ENCODE peak calls at places on chromosomes 3 and 15, in nine cellular contexts. T is stimulated activated CD4-positive, alpha-beta T cell treated with anti-CD3 and anti-CD28 coated beads, Interleukin-1b, Interleukin-23, amount 100 ng/mL, for 24 hours; P is Right ventricle myocardium superior; Y is adrenal gland; I is activated T-helper 1 cell treated with Interleukin-2 at 50 U/mL for 16 hours; D is sigmoid colon; O is NCI-H1048; V is NCI-H1092; M is cardiac fibroblast. F is an unnamed sample.

GRCh38 chr3:49972656-49973055 is 32.7 kb downstream of the RBM6 start:
- DNase-seq in T (no peak), P (no peak), Y (no peak), I (no peak), D (no peak), O (no peak), V (no peak), M (no peak), F (no peak)

GRCh38 chr3:159158801-159159200 is 356.9 kb downstream of the MFSD1 start:
- DNase-seq in T (no peak), P (no peak), Y (no peak), I (no peak), D (no peak), O (no peak), V (no peak), M (no peak), F (no peak)

GRCh38 chr3:112653881-112654300 is 12.9 kb upstream of the CCDC80 start:
- DNase-seq in T (no peak), P (peak; percentile 75), Y (no peak), I (no peak), D (peak; percentile 83), O (no peak), V (no peak), M (peak; percentile 98), F (peak; percentile 82)

GRCh38 chr3:155202626-155203025 is 90.9 kb downstream of the STRIT1 start:
- DNase-seq in T (no peak), P (no peak), Y (no peak), I (no peak), D (no peak), O (no peak), V (no peak), M (peak; percentile 63), F (no peak)

GRCh38 chr3:22089284-22089683 is 338.3 kb upstream of the ZNF385D start:
- DNase-seq in T (no peak), P (no peak), Y (no peak), I (no peak), D (no peak), O (no peak), V (no peak), M (peak; percentile 50), F (no peak)

GRCh38 chr15:50764331-50765201 is 940 bp downstream of the SPPL2A start:
- DNase-seq in T (no peak), P (no peak), Y (no peak), I (no peak), D (no peak), O (no peak), V (no peak), M (peak; percentile 37), F (no peak)

GRCh38 chr3:101849714-101850326 is 506 bp downstream of the NFKBIZ start:
- DNase-seq in T (peak; percentile 29), P (peak; percentile 70), Y (peak; percentile 59), I (peak; percentile 51), D (peak; percentile 74), O (no peak), V (no peak), M (peak; percentile 22), F (peak; percentile 89)

GRCh38 chr3:149572796-149573414 is 84.9 kb downstream of the WWTR1 start:
- DNase-seq in T (no peak), P (no peak), Y (no peak), I (no peak), D (no peak), O (no peak), V (no peak), M (peak; percentile 85), F (no peak)

GRCh38 chr3:140292684-140293083 is 357.7 kb downstream of the CLSTN2 start:
- DNase-seq in T (no peak), P (peak; percentile 85), Y (peak; percentile 26), I (no peak), D (no peak), O (no peak), V (peak; percentile 3), M (peak; percentile 83), F (peak; percentile 92)

GRCh38 chr3:165502707-165503106 is 306.5 kb upstream of the SLITRK3 start:
- DNase-seq in T (no peak), P (no peak), Y (no peak), I (no peak), D (no peak), O (no peak), V (no peak), M (no peak), F (no peak)

GRCh38 chr3:38039899-38040261 is 872 bp downstream of the DLEC1 start:
- DNase-seq in T (no peak), P (peak; percentile 83), Y (no peak), I (peak; percentile 40), D (peak; percentile 85), O (no peak), V (no peak), M (peak; percentile 61), F (peak; percentile 90)

GRCh38 chr15:92638291-92638708 is 17.3 kb downstream of the FAM174B start:
- DNase-seq in T (no peak), P (no peak), Y (no peak), I (no peak), D (no peak), O (no peak), V (peak; percentile 83), M (no peak), F (no peak)

GRCh38 chr3:53102601-53103147 is 27.6 kb downstream of the RFT1 start:
- DNase-seq in T (no peak), P (no peak), Y (no peak), I (no peak), D (no peak), O (no peak), V (no peak), M (no peak), F (peak; percentile 29)

GRCh38 chr3:129657261-129658046 is 51.0 kb upstream of the PLXND1 start:
- DNase-seq in T (no peak), P (no peak), Y (no peak), I (no peak), D (no peak), O (no peak), V (no peak), M (peak; percentile 38), F (no peak)

GRCh38 chr3:184178522-184179138 is 4.0 kb downstream of the AP2M1 start:
- DNase-seq in T (no peak), P (no peak), Y (peak; percentile 18), I (no peak), D (peak; percentile 38), O (no peak), V (no peak), M (no peak), F (no peak)

GRCh38 chr3:44284949-44285348 is 43.3 kb downstream of the TOPAZ1 start:
- DNase-seq in T (no peak), P (no peak), Y (no peak), I (no peak), D (no peak), O (no peak), V (no peak), M (no peak), F (no peak)

GRCh38 chr15:87781959-87782625 is 474.4 kb downstream of the NTRK3 start:
- DNase-seq in T (no peak), P (no peak), Y (no peak), I (no peak), D (no peak), O (no peak), V (no peak), M (no peak), F (no peak)

GRCh38 chr15:95416576-95416975 is 913.9 kb upstream of the NR2F2 start:
- DNase-seq in T (no peak), P (no peak), Y (no peak), I (no peak), D (no peak), O (no peak), V (no peak), M (no peak), F (no peak)

GRCh38 chr3:172097585-172097984 is 58.2 kb downstream of the FNDC3B start:
- DNase-seq in T (no peak), P (no peak), Y (no peak), I (no peak), D (no peak), O (no peak), V (no peak), M (no peak), F (no peak)

GRCh38 chr3:131903988-131904415 is 130.8 kb downstream of the CPNE4 start:
- DNase-seq in T (no peak), P (no peak), Y (no peak), I (no peak), D (no peak), O (no peak), V (no peak), M (peak; percentile 96), F (no peak)

GRCh38 chr3:143648708-143649107 is 199.6 kb downstream of the SLC9A9 start:
- DNase-seq in T (no peak), P (no peak), Y (no peak), I (no peak), D (no peak), O (no peak), V (no peak), M (peak; percentile 33), F (no peak)

GRCh38 chr3:116863842-116864626 is 154.5 kb downstream of the TUSC7 start:
- DNase-seq in T (no peak), P (no peak), Y (peak; percentile 43), I (no peak), D (no peak), O (peak; percentile 9), V (peak; percentile 20), M (peak; percentile 73), F (no peak)

GRCh38 chr15:69908060-69908459 is 189.7 kb downstream of the TLE3 start:
- DNase-seq in T (no peak), P (no peak), Y (no peak), I (no peak), D (no peak), O (no peak), V (no peak), M (no peak), F (no peak)

GRCh38 chr15:101087172-101087769 is 164.6 kb downstream of the CHSY1 start:
- DNase-seq in T (no peak), P (no peak), Y (no peak), I (no peak), D (no peak), O (no peak), V (no peak), M (no peak), F (no peak)

GRCh38 chr3:20054549-20054987 is 14.3 kb downstream of the KAT2B start:
- DNase-seq in T (peak; percentile 45), P (no peak), Y (peak; percentile 85), I (peak; percentile 47), D (peak; percentile 69), O (no peak), V (no peak), M (peak; percentile 94), F (no peak)

GRCh38 chr3:127457094-127457475 is 133.4 kb downstream of the TPRA1 start:
- DNase-seq in T (no peak), P (peak; percentile 51), Y (no peak), I (no peak), D (peak; percentile 63), O (no peak), V (peak; percentile 47), M (peak; percentile 65), F (peak; percentile 83)

GRCh38 chr15:91471410-91471993 is 371.4 kb downstream of the SV2B start:
- DNase-seq in T (no peak), P (no peak), Y (peak; percentile 26), I (no peak), D (no peak), O (no peak), V (no peak), M (peak; percentile 19), F (no peak)

GRCh38 chr3:26622634-26623408 is at the start of gene LRRC3B:
- DNase-seq in T (no peak), P (no peak), Y (no peak), I (no peak), D (no peak), O (no peak), V (no peak), M (no peak), F (peak; percentile 78)

GRCh38 chr15:57061696-57062095 is 143.3 kb downstream of the TCF12 start:
- DNase-seq in T (no peak), P (no peak), Y (no peak), I (no peak), D (no peak), O (no peak), V (no peak), M (peak; percentile 53), F (no peak)

GRCh38 chr3:28267984-28268849 is 26.8 kb downstream of the CMC1 start:
- DNase-seq in T (no peak), P (no peak), Y (no peak), I (no peak), D (no peak), O (no peak), V (no peak), M (peak; percentile 9), F (no peak)

GRCh38 chr3:152121292-152121654 is 147.5 kb upstream of the MBNL1 start:
- DNase-seq in T (no peak), P (no peak), Y (no peak), I (no peak), D (no peak), O (no peak), V (no peak), M (peak; percentile 92), F (no peak)